ENCODE peak calls at places on chromosomes 5 and 9, in six cellular contexts. K is stimulated activated CD8-positive, alpha-beta memory T cell treated with anti-CD3 and anti-CD28 coated beads, Interleukin-4, amount 100 ng/mL, for 1 hour; J is kidney tubule cell; C is fibroblast of pulmonary artery; B is stimulated activated CD4-positive, alpha-beta T cell treated with anti-CD3 and anti-CD28 coated beads, Interleukin-15, amount 100 ng/mL, for 1 hour; H is T-helper 2 cell. A is an unnamed sample.

GRCh38 chr9:93827545-93828330 is 127.4 kb downstream of the BARX1 start:
- DNase-seq in K (peak), J (peak), C (peak), B (no peak), H (no peak), A (peak)

GRCh38 chr5:134140530-134141201 is 26.2 kb downstream of the TCF7 start:
- DNase-seq in K (no peak), J (peak), C (peak), B (no peak), H (peak), A (peak)

GRCh38 chr5:136192015-136192525 is 892 bp downstream of the SMIM32 start:
- DNase-seq in K (no peak), J (peak), C (peak), B (no peak), H (no peak), A (peak)

GRCh38 chr9:35112257-35113020 is 3.2 kb downstream of the ATOSB start:
- DNase-seq in K (no peak), J (peak), C (peak), B (no peak), H (no peak), A (peak)

GRCh38 chr5:124908603-124909451 is 162.4 kb upstream of the ZNF608 start:
- DNase-seq in K (no peak), J (peak), C (no peak), B (no peak), H (no peak), A (peak)

GRCh38 chr5:180648658-180649296 is 623 bp downstream of the FLT4 start:
- DNase-seq in K (no peak), J (no peak), C (no peak), B (no peak), H (peak), A (no peak)

GRCh38 chr5:92849798-92850197 is 731.2 kb downstream of the NR2F1-AS1 start:
- DNase-seq in K (no peak), J (no peak), C (no peak), B (no peak), H (no peak), A (no peak)

GRCh38 chr9:123865226-123865625 is 64.7 kb downstream of the DENND1A start:
- DNase-seq in K (no peak), J (no peak), C (no peak), B (no peak), H (no peak), A (no peak)

GRCh38 chr5:143641957-143642356 is 170.0 kb upstream of the HMHB1 start:
- DNase-seq in K (no peak), J (no peak), C (no peak), B (no peak), H (no peak), A (no peak)

GRCh38 chr9:80012557-80013330 is 441.0 kb downstream of the TLE4 start:
- DNase-seq in K (no peak), J (no peak), C (no peak), B (no peak), H (no peak), A (no peak)

GRCh38 chr9:5500441-5501235 is 9.7 kb upstream of the PDCD1LG2 start:
- DNase-seq in K (no peak), J (peak), C (peak), B (no peak), H (no peak), A (peak)

GRCh38 chr5:59645380-59645779 is 248.1 kb downstream of the PDE4D start:
- DNase-seq in K (no peak), J (no peak), C (no peak), B (no peak), H (no peak), A (no peak)

GRCh38 chr9:74935008-74935407 is 17.7 kb downstream of the C9orf40 start:
- DNase-seq in K (no peak), J (no peak), C (no peak), B (no peak), H (no peak), A (no peak)

GRCh38 chr5:31607546-31607945 is 31.4 kb upstream of the PDZD2 start:
- DNase-seq in K (no peak), J (no peak), C (no peak), B (no peak), H (no peak), A (no peak)

GRCh38 chr9:114465906-114466900 is 39.1 kb downstream of the WHRN start:
- DNase-seq in K (no peak), J (no peak), C (no peak), B (no peak), H (no peak), A (no peak)

GRCh38 chr5:109589983-109590382 is 99.7 kb upstream of the MAN2A1 start:
- DNase-seq in K (no peak), J (no peak), C (no peak), B (no peak), H (no peak), A (no peak)

GRCh38 chr5:18699681-18700080 is 1065.4 kb downstream of the TAF11L14 start:
- DNase-seq in K (no peak), J (no peak), C (no peak), B (no peak), H (no peak), A (no peak)

GRCh38 chr5:96080557-96080956 is 118.9 kb upstream of the ELL2 start:
- DNase-seq in K (no peak), J (peak), C (peak), B (no peak), H (no peak), A (peak)

GRCh38 chr5:113202904-113203716 is 226.5 kb downstream of the DCP2 start:
- DNase-seq in K (no peak), J (no peak), C (peak), B (no peak), H (no peak), A (peak)

GRCh38 chr5:105696440-105696839 is 1974.3 kb downstream of the EFNA5 start:
- DNase-seq in K (no peak), J (no peak), C (no peak), B (no peak), H (no peak), A (no peak)

GRCh38 chr5:133396187-133396621 is 216.1 kb downstream of the FSTL4 start:
- DNase-seq in K (no peak), J (no peak), C (no peak), B (no peak), H (no peak), A (no peak)

GRCh38 chr5:112738180-112738560 is 485 bp downstream of the APC start:
- DNase-seq in K (no peak), J (peak), C (no peak), B (no peak), H (no peak), A (peak)

GRCh38 chr9:93183663-93184438 is at the start of gene WNK2:
- DNase-seq in K (no peak), J (peak), C (no peak), B (peak), H (peak), A (no peak)

GRCh38 chr5:17302590-17302989 is 85.2 kb downstream of the BASP1 start:
- DNase-seq in K (no peak), J (no peak), C (peak), B (no peak), H (no peak), A (peak)

GRCh38 chr9:107548298-107549142 is 59.0 kb upstream of the KLF4 start:
- DNase-seq in K (no peak), J (peak), C (peak), B (no peak), H (no peak), A (peak)

GRCh38 chr5:34648522-34649158 is 7.5 kb upstream of the RAI14 start:
- DNase-seq in K (no peak), J (peak), C (no peak), B (no peak), H (no peak), A (peak)